ENCODE peak calls at places on chromosomes 12 and 14, in seven cellular contexts. K is endothelial cell of umbilical vein, W is heart right ventricle, P is neural progenitor cell, B is psoas muscle, O is sigmoid colon, H is suprapubic skin. T is an unnamed sample.

GRCh38 chr12:116624516-116624915 is 65.3 kb downstream of the MAP1LC3B2 start:
- DNase-seq in B (no peak), W (no peak), P (no peak), O (no peak), K (no peak), H (no peak), T (no peak)

GRCh38 chr12:8665729-8666128 is 3.1 kb upstream of the MFAP5 start:
- DNase-seq in P (no peak), K (no peak), W (no peak), H (no peak), O (no peak), B (no peak), T (no peak)

GRCh38 chr12:78121969-78122610 is 291.4 kb downstream of the NAV3 start:
- DNase-seq in P (no peak), W (no peak), K (no peak), O (no peak), B (no peak), H (no peak), T (no peak)

GRCh38 chr14:31388687-31389413 is 31.5 kb downstream of the HEATR5A start:
- DNase-seq in H (no peak), P (no peak), O (no peak), W (no peak), K (no peak), B (no peak), T (no peak)

GRCh38 chr14:76950043-76951020 is 78.2 kb downstream of the IRF2BPL start:
- DNase-seq in P (no peak), B (no peak), H (no peak), W (no peak), O (no peak), K (peak; percentile 95), T (no peak)

GRCh38 chr12:119479121-119479561 is 114.4 kb upstream of the TMEM233 start:
- DNase-seq in P (no peak), O (no peak), B (no peak), W (no peak), K (no peak), H (no peak), T (no peak)

GRCh38 chr12:132286912-132287311 is 42.5 kb downstream of the GALNT9 start:
- DNase-seq in H (no peak), O (no peak), P (no peak), W (no peak), K (no peak), B (peak; percentile 11), T (no peak)

GRCh38 chr14:52076334-52076733 is 7.5 kb upstream of the NID2 start:
- DNase-seq in P (no peak), O (no peak), H (no peak), K (peak; percentile 65), B (peak; percentile 14), W (no peak), T (no peak)

GRCh38 chr12:79420146-79420618 is 270.6 kb downstream of the PAWR start:
- DNase-seq in W (no peak), O (no peak), H (no peak), P (peak; percentile 47), B (no peak), K (peak; percentile 93), T (peak; percentile 84)

GRCh38 chr12:109109756-109110350 is 6.5 kb upstream of the ACACB start:
- DNase-seq in B (no peak), K (no peak), H (no peak), W (no peak), O (no peak), P (no peak), T (no peak)

GRCh38 chr12:62840311-62840710 is 94.6 kb downstream of the PPM1H start:
- DNase-seq in K (no peak), W (no peak), O (no peak), P (no peak), H (no peak), B (no peak), T (no peak)

GRCh38 chr12:26255893-26256645 is 60.7 kb downstream of the SSPN start:
- DNase-seq in W (no peak), B (no peak), P (no peak), O (no peak), H (no peak), K (no peak), T (no peak)

GRCh38 chr12:122063691-122064033 is 14.9 kb upstream of the MLXIP start:
- DNase-seq in P (no peak), W (peak; percentile 17), O (peak; percentile 80), H (no peak), B (no peak), K (no peak), T (no peak)

GRCh38 chr14:23153891-23154796 is 29.3 kb downstream of the SLC7A8 start:
- DNase-seq in O (peak; percentile 96), P (peak; percentile 46), W (peak; percentile 91), B (peak; percentile 94), H (peak; percentile 96), K (peak; percentile 61), T (peak; percentile 85)

GRCh38 chr14:23121401-23121800 is 2.3 kb upstream of the CEBPE start:
- DNase-seq in O (peak; percentile 80), W (peak; percentile 45), H (peak; percentile 75), K (peak; percentile 77), B (peak; percentile 42), P (peak; percentile 31), T (no peak)

GRCh38 chr14:76768201-76768656 is 7.0 kb downstream of the VASH1 start:
- DNase-seq in B (peak; percentile 49), W (peak; percentile 89), P (peak; percentile 20), O (no peak), K (peak; percentile 69), H (no peak), T (peak; percentile 22)

GRCh38 chr12:123830675-123831074 is 68.6 kb downstream of the DNAH10 start:
- DNase-seq in H (no peak), B (no peak), O (no peak), K (no peak), P (no peak), W (no peak), T (no peak)

GRCh38 chr14:74932401-74932901 is 9.4 kb upstream of the RPS6KL1 start:
- DNase-seq in K (peak; percentile 93), P (no peak), O (no peak), W (no peak), H (peak; percentile 59), B (peak; percentile 26), T (no peak)

GRCh38 chr12:14113031-14113430 is 131.6 kb upstream of the GRIN2B start:
- DNase-seq in K (no peak), W (no peak), P (no peak), H (no peak), B (no peak), O (no peak), T (no peak)

GRCh38 chr14:50497351-50497750 is 35.0 kb downstream of the MAP4K5 start:
- DNase-seq in B (no peak), H (no peak), O (no peak), P (no peak), K (no peak), W (no peak), T (no peak)

DNA sequence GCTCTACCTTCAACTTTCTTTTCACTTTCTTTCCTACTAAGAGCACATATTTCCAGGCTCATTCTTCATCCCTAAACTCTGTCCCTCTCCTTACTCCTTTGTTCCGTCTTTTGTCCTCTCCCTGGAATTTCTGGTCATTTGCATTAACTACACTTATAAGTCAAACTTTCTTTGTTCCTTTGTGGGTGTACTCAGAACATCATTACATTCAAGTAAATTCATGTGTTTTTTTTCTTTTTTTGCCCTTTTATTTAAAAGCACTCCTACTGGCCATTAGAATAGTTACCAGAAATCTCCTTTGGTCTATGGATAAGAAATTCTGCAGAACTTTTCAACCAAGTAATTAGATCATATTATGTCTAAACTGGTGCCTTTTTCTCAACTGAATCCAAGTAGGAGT is 802.6 kb downstream of the DIO2 start:
- DNase-seq in B (no peak), W (no peak), O (no peak), H (no peak), K (no peak), P (peak; percentile 57), T (no peak)
- H3K4me1 ChIP-seq in B (no peaks in the 10 kb centered on the region), W (no peaks in the 10 kb centered on the region), O (peaks cover 20% of the 10 kb centered on the region), H (no peaks in the 10 kb centered on the region), K (peaks cover 4% of the 10 kb centered on the region), P (peaks cover 44% of the 10 kb centered on the region), T (no peaks in the 10 kb centered on the region)

DNA sequence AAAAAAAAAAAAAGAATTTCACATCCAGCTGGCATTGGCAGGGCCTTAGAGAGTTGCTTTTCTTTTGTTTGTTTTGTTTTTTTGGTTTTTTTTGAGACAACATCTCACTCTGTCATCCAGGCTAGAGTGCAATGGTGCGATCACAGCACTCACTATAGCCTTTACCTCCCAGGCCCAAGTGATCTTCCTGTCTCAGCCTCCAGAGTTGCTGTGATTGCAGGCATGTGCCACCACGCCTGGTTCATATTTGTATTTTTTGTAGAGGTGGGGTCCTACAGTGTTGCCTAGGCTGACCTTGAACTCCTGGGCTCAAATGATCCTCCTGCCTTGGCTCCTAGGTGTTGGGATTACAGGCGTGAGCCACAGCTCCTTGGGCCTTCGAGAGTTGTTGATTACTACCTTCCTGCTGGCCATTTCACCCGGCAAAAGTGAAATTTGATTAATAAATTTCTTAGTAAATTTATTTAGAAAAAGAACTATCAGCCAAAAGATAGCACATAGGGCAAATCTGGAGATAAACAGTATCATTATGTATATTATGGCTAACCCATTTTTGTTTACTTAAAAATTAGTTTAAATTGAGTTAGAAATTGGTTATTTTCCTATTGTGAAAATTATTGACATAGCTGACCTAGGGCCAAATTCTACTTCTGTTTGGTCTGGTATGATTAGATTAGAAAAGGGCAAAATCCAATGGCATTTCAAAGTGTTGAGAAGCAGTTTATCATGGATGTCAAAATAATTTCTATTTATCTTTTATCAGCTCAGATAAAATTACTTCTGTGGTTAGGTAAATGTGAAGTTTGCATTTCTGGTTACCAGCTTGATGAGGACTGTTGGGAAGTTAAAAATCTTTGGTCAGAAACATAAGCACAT is 12.6 kb downstream of the ACTR6 start:
- DNase-seq in W (no peak), P (no peak), K (no peak), B (no peak), O (no peak), H (no peak), T (peak; percentile 65)
- H3K36me3 ChIP-seq in W (peaks cover 87% of the 10 kb centered on the region), P (peaks cover 7% of the 10 kb centered on the region), K (peaks cover 4% of the 10 kb centered on the region), B (peaks cover 88% of the 10 kb centered on the region), O (peaks cover 12% of the 10 kb centered on the region), H (peaks cover 58% of the 10 kb centered on the region), T (peaks cover 9% of the 10 kb centered on the region)

GRCh38 chr12:96233168-96233567 is 39.0 kb downstream of the ELK3 start:
- DNase-seq in O (peak; percentile 89), B (peak; percentile 67), W (no peak), P (no peak), K (no peak), H (peak; percentile 67), T (no peak)
- H3K27ac ChIP-seq in O (peak overlapping the region; percentile 94), B (peak overlapping the region; percentile 16), W (peak overlapping the region; percentile 79), P (no peak overlapping the region), K (no peak overlapping the region), H (peak overlapping the region; percentile 84), T (peak overlapping the region; percentile 35)

GRCh38 chr14:65257405-65257804 is 155.1 kb upstream of the MAX start:
- DNase-seq in B (no peak), H (no peak), W (no peak), O (no peak), P (no peak), K (no peak), T (no peak)
- H3K4me1 ChIP-seq in B (no peaks in the 10 kb centered on the region), H (peaks cover 19% of the 10 kb centered on the region), W (no peaks in the 10 kb centered on the region), O (no peaks in the 10 kb centered on the region), P (peaks cover 24% of the 10 kb centered on the region), K (peaks cover 28% of the 10 kb centered on the region), T (peaks cover 2% of the 10 kb centered on the region)

DNA sequence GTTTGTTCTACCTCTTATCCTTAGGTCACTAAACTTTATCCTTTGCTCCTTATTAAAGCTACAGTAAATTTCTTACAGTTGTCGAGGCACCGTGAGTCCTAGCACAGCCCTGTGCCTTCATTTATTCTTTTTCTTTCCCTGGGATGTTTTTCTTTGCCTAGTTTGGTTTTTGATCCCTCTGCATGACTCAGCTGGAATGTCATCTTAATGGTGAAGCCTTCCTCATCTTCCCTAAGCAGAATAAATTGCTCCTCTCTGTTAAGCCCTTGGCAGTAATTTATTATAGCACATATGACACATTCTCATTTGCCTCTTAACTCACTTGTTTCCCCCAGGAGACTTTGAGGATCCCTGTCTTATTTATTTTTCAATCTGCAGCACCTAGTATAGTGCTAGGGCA is 16.6 kb downstream of the ACTR10 start:
- DNase-seq in W (no peak), K (no peak), P (no peak), O (no peak), H (no peak), B (no peak), T (no peak)
- H3K36me3 ChIP-seq in W (peaks cover 93% of the 10 kb centered on the region), K (peaks cover 9% of the 10 kb centered on the region), P (peaks cover 8% of the 10 kb centered on the region), O (peaks cover 7% of the 10 kb centered on the region), H (peaks cover 73% of the 10 kb centered on the region), B (peaks cover 97% of the 10 kb centered on the region), T (peaks cover 3% of the 10 kb centered on the region)